ENCODE peak calls at places on chromosomes 2 and 18, in five cellular contexts. H, J, A, Q and K are unnamed samples.

GRCh38 chr2:182133195-182133891 is 147.7 kb downstream of the PPP1R1C start:
- DNase-seq in H (no peak), J (no peak), A (no peak), Q (no peak), K (no peak)

GRCh38 chr2:17610521-17610920 is 70.0 kb downstream of the VSNL1 start:
- DNase-seq in H (no peak), J (no peak), A (no peak), Q (no peak), K (no peak)

GRCh38 chr18:13572148-13572547 is 154.2 kb downstream of the FAM210A start:
- DNase-seq in H (no peak), J (no peak), A (no peak), Q (no peak), K (no peak)

GRCh38 chr2:105786231-105787230 is 41.8 kb downstream of the NCK2 start:
- DNase-seq in H (no peak), J (no peak), A (no peak), Q (no peak), K (no peak)

GRCh38 chr2:40450066-40450841 is 1.6 kb downstream of the SLC8A1 start:
- DNase-seq in H (no peak), J (no peak), A (no peak), Q (peak), K (no peak)

GRCh38 chr2:216921057-216921456 is 61.2 kb upstream of the TNP1 start:
- DNase-seq in H (no peak), J (no peak), A (no peak), Q (no peak), K (no peak)

GRCh38 chr2:63872571-63873328 is 31.1 kb downstream of the UGP2 start:
- DNase-seq in H (no peak), J (no peak), A (no peak), Q (no peak), K (no peak)

GRCh38 chr2:190121971-190122370 is 59.4 kb upstream of the MSTN start:
- DNase-seq in H (no peak), J (peak), A (no peak), Q (peak), K (no peak)

GRCh38 chr2:134160793-134161504 is 92.9 kb upstream of the MGAT5 start:
- DNase-seq in H (no peak), J (no peak), A (no peak), Q (peak), K (peak)

GRCh38 chr2:175837046-175837445 is 165.0 kb downstream of the LNPK start:
- DNase-seq in H (no peak), J (no peak), A (no peak), Q (no peak), K (no peak)

GRCh38 chr2:102460467-102460866 is 12.6 kb upstream of the SLC9A4 start:
- DNase-seq in H (peak), J (no peak), A (no peak), Q (no peak), K (no peak)

GRCh38 chr2:99487906-99488305 is 1.9 kb downstream of the REV1 start:
- DNase-seq in H (no peak), J (no peak), A (no peak), Q (no peak), K (no peak)

GRCh38 chr2:119294671-119295070 is 71.0 kb downstream of the STEAP3 start:
- DNase-seq in H (peak), J (no peak), A (no peak), Q (no peak), K (no peak)

GRCh38 chr2:102335871-102336366 is 19.7 kb upstream of the IL18R1 start:
- DNase-seq in H (no peak), J (no peak), A (no peak), Q (no peak), K (no peak)

GRCh38 chr2:26540306-26540705 is 62.4 kb upstream of the OTOF start:
- DNase-seq in H (no peak), J (no peak), A (no peak), Q (no peak), K (peak)

GRCh38 chr2:55862673-55863390 is 60.8 kb downstream of the EFEMP1 start:
- DNase-seq in H (no peak), J (no peak), A (no peak), Q (no peak), K (no peak)

GRCh38 chr2:127771756-127772155 is 39.2 kb downstream of the WDR33 start:
- DNase-seq in H (no peak), J (no peak), A (no peak), Q (no peak), K (no peak)

GRCh38 chr2:224369028-224369632 is 32.8 kb downstream of the FAM124B start:
- DNase-seq in H (no peak), J (peak), A (no peak), Q (peak), K (no peak)

GRCh38 chr2:205590759-205591158 is 91.5 kb upstream of the NRP2 start:
- DNase-seq in H (no peak), J (no peak), A (no peak), Q (no peak), K (no peak)

GRCh38 chr18:48751727-48752468 is 198.9 kb downstream of the SMAD7 start:
- DNase-seq in H (no peak), J (no peak), A (no peak), Q (peak), K (no peak)

GRCh38 chr2:235330775-235331438 is 162.9 kb upstream of the AGAP1 start:
- DNase-seq in H (no peak), J (no peak), A (no peak), Q (no peak), K (no peak)

GRCh38 chr2:100865819-100866462 is 46.0 kb downstream of the NPAS2 start:
- DNase-seq in H (no peak), J (no peak), A (no peak), Q (no peak), K (peak)

GRCh38 chr18:49013961-49014604 is 63.3 kb upstream of the SMAD7 start:
- DNase-seq in H (no peak), J (no peak), A (peak), Q (no peak), K (peak)

GRCh38 chr2:127566576-127566975 is 31.1 kb downstream of the MYO7B start:
- DNase-seq in H (no peak), J (no peak), A (no peak), Q (no peak), K (no peak)

DNA sequence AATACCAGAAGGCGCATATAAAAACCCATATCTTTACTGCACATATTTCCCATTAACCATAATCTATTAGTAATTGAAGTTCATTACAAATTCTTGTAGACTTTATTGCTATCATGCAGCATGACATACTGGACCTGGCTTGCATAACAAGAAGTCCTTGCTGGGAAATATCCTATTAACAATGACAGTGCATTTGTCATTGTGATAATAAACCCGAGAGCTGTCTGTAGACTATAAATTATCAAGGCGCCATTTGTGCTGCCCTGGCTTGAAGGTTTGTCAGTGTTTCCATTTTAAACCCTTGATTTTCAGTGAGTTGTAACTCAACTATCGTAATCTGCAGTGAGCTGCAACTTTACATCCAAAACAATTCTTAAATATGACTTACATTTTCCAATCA is 59.0 kb downstream of the HNMT start:
- DNase-seq in H (no peak), J (no peak), A (no peak), Q (no peak), K (no peak)
- TF ChIP-seq POLR2AphosphoS5 in H (no peak), J (no peak), A (no peak), Q (no peak), K (no peak)

DNA sequence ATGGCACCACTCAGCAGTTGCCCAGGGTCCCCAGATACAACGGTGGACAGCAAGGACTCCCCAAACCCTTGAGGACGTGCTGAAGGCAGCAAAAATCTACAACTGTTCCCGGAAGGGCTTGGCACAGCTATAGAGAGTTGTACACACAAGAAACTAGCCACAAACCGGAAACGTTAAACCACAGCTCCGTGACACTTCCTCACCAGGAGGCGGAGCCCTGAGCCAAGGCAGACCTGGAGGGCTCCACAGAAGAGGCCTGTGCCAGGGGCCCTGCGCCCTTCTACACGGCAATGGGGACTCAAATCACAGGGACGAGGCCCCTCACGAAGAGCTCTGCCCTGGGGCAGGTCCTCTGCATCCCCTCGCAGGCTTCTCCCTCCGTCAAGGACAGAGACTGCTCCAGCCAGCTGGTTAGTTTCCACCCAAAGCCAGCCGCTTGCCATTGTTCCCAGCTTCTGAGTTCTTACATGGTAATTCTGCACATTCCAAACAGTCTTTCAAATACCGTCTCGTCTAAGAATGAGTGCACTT is 133.3 kb downstream of the HDAC4 start:
- DNase-seq in H (no peak), J (peak), A (peak), Q (no peak), K (peak)
- TF ChIP-seq POLR2AphosphoS5 in H (peak), J (no peak), A (peak), Q (no peak), K (peak)

DNA sequence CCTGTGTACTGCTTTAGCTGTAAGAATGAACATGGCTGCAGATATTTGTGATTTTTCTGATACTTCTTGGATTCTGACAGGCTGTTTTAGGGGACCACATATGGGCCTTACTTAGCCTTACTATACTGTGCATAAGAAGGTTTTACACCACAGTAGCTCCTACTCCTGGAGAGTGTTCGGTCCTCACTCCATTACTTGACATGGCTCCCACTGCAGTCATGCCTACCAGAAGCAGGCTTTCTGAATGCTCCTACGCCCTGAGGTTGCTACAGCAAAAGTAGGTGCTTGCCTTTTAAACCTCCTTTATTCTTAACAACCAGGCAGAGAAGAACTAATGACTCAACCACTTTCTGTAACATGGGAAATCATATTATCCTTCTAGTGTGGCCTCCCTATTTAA is 125.2 kb upstream of the MAP2 start:
- DNase-seq in H (no peak), J (no peak), A (no peak), Q (no peak), K (no peak)
- TF ChIP-seq POLR2AphosphoS5 in H (no peak), J (no peak), A (no peak), Q (no peak), K (no peak)

GRCh38 chr2:120545521-120546076 is 190.1 kb upstream of the GLI2 start:
- DNase-seq in H (no peak), J (no peak), A (no peak), Q (no peak), K (no peak)

GRCh38 chr2:120544522-120544921 is 191.1 kb upstream of the GLI2 start:
- DNase-seq in H (no peak), J (no peak), A (no peak), Q (no peak), K (peak)

GRCh38 chr2:120547662-120548061 is 188.0 kb upstream of the GLI2 start:
- DNase-seq in H (no peak), J (no peak), A (no peak), Q (no peak), K (peak)

GRCh38 chr2:120546865-120547390 is 188.7 kb upstream of the GLI2 start:
- DNase-seq in H (no peak), J (no peak), A (no peak), Q (no peak), K (peak)

DNA sequence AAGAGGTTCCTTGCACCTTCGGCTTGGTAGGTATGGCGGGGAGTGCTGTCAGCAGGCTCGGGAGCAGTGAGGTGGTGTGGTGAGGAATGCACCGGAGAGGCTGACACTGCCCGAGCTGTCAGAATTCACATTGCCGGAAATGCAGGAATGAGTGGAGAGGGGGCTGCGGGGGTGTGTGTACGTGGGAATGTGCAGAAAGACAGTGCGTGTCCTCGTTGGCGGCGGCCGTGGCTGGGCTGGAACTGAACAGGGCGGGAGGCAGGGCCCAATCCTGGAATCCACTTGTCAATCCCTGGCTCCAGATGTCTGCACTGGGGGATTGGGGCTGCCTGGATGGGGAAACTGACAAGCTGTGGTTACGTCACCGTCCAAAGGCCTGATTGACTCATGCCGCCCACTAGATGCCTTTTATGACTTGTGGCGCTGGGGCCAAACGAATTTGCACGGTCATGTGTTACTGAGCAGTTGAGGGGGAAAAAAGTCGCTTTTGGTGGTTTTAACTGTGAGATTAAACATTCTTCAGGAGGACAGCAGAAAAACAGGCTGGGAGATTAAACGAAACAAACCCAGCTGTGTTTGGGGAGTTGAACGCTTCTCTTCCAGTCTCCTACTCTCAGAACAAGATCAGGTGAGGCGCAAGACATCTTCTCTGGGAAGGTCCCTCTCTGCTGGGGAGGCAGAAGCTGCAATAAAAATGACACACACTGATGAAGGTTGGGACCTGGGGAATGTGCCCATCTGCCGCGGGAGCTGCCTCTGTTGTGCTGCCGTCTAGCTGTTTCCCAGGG is 189.4 kb upstream of the GLI2 start:
- DNase-seq in H (no peak), J (no peak), A (peak), Q (no peak), K (no peak)
- TF ChIP-seq POLR2AphosphoS5 in H (no peak), J (no peak), A (no peak), Q (no peak), K (peak)

GRCh38 chr2:62309465-62310091 is 113.7 kb downstream of the B3GNT2 start:
- DNase-seq in H (no peak), J (no peak), A (no peak), Q (peak), K (no peak)

GRCh38 chr2:62305421-62306176 is 109.7 kb downstream of the B3GNT2 start:
- DNase-seq in H (no peak), J (no peak), A (no peak), Q (peak), K (no peak)

GRCh38 chr2:62309081-62309464 is 113.2 kb downstream of the B3GNT2 start:
- DNase-seq in H (no peak), J (no peak), A (no peak), Q (peak), K (no peak)

GRCh38 chr2:62306751-62307468 is 111.0 kb downstream of the B3GNT2 start:
- DNase-seq in H (no peak), J (no peak), A (peak), Q (no peak), K (peak)

GRCh38 chr2:62307469-62308389 is 111.8 kb downstream of the B3GNT2 start:
- DNase-seq in H (no peak), J (no peak), A (peak), Q (no peak), K (no peak)
- TF ChIP-seq POLR2AphosphoS5 in H (no peak), J (no peak), A (no peak), Q (no peak), K (no peak)

GRCh38 chr2:12796617-12797016 is 79.9 kb downstream of the TRIB2 start:
- DNase-seq in H (no peak), J (no peak), A (no peak), Q (no peak), K (no peak)
- TF ChIP-seq POLR2AphosphoS5 in H (peak), J (no peak), A (no peak), Q (no peak), K (no peak)